ENCODE peak calls at places on chromosomes 2 and 18, in eight cellular contexts. X, O, W, A, Z, H, E and Q are unnamed samples.

GRCh38 chr2:200288670-200289429 is 17.6 kb upstream of the SPATS2L start:
- DNase-seq in X (no peak), O (no peak), W (peak), A (no peak), Z (peak), H (no peak), E (no peak), Q (peak)

GRCh38 chr2:239830066-239830717 is 194.9 kb downstream of the NDUFA10 start:
- DNase-seq in X (peak), O (peak), W (no peak), A (no peak), Z (peak), H (peak), E (no peak), Q (no peak)

GRCh38 chr2:9805435-9806297 is 37.6 kb upstream of the TAF1B start:
- DNase-seq in X (no peak), O (no peak), W (no peak), A (no peak), Z (peak), H (no peak), E (peak), Q (peak)

GRCh38 chr2:9463698-9464034 is 10.7 kb upstream of the IAH1 start:
- DNase-seq in X (no peak), O (no peak), W (no peak), A (no peak), Z (peak), H (peak), E (peak), Q (no peak)

GRCh38 chr18:2981212-2981728 is 31.7 kb downstream of the LPIN2 start:
- DNase-seq in X (no peak), O (no peak), W (no peak), A (no peak), Z (peak), H (no peak), E (no peak), Q (peak)

GRCh38 chr2:43848174-43848573 is 9.4 kb downstream of the ABCG8 start:
- DNase-seq in X (no peak), O (no peak), W (no peak), A (no peak), Z (no peak), H (no peak), E (no peak), Q (no peak)

GRCh38 chr2:233448220-233448559 is 93.9 kb downstream of the DGKD start:
- DNase-seq in X (no peak), O (no peak), W (no peak), A (no peak), Z (no peak), H (no peak), E (no peak), Q (peak)

GRCh38 chr18:30687501-30687900 is 355.0 kb downstream of the DSC3 start:
- DNase-seq in X (no peak), O (no peak), W (no peak), A (no peak), Z (no peak), H (no peak), E (no peak), Q (no peak)

GRCh38 chr2:217142649-217143266 is 282.9 kb upstream of the TNP1 start:
- DNase-seq in X (no peak), O (no peak), W (no peak), A (no peak), Z (peak), H (peak), E (peak), Q (peak)

GRCh38 chr2:102245266-102246151 is 58.7 kb downstream of the IL1RL2 start:
- DNase-seq in X (no peak), O (peak), W (no peak), A (no peak), Z (peak), H (peak), E (no peak), Q (no peak)